ENCODE peak calls at places on chromosomes 11 and 22, in seven cellular contexts. One of them, this sample, is unnamed. For H3K9me3, the result is how much of the 10 kb centered on the place peaks cover.

GRCh38 chr11:78541537-78541936 is 33.1 kb downstream of the NARS2 start:
- DNase-seq in stomach: no peak
- DNase-seq in cardiac muscle cell: no peak
- DNase-seq in right lobe of liver: no peak
- DNase-seq in IMR-90: no peak
- DNase-seq in GM23248: no peak
- DNase-seq in Caco-2: no peak
- DNase-seq in this sample: no peak

GRCh38 chr11:103433380-103433779 is 324.2 kb downstream of the DYNC2H1 start:
- DNase-seq in stomach: no peak
- DNase-seq in cardiac muscle cell: no peak
- DNase-seq in right lobe of liver: no peak
- DNase-seq in IMR-90: peak
- DNase-seq in GM23248: peak
- DNase-seq in Caco-2: no peak
- DNase-seq in this sample: peak

GRCh38 chr11:81394324-81394723 is 1339.3 kb downstream of the FAM181B start:
- DNase-seq in stomach: no peak
- DNase-seq in cardiac muscle cell: no peak
- DNase-seq in right lobe of liver: no peak
- DNase-seq in IMR-90: no peak
- DNase-seq in GM23248: no peak
- DNase-seq in Caco-2: no peak
- DNase-seq in this sample: no peak

GRCh38 chr11:43458486-43458885 is 99.8 kb downstream of the TTC17 start:
- DNase-seq in stomach: no peak
- DNase-seq in cardiac muscle cell: no peak
- DNase-seq in right lobe of liver: no peak
- DNase-seq in IMR-90: no peak
- DNase-seq in GM23248: no peak
- DNase-seq in Caco-2: no peak
- DNase-seq in this sample: no peak

GRCh38 chr11:57379732-57380131 is 1.2 kb downstream of the PRG3 start:
- DNase-seq in stomach: no peak
- DNase-seq in cardiac muscle cell: peak
- DNase-seq in right lobe of liver: no peak
- DNase-seq in IMR-90: peak
- DNase-seq in GM23248: peak
- DNase-seq in Caco-2: peak
- DNase-seq in this sample: no peak

GRCh38 chr22:45743687-45744086 is 72.1 kb downstream of the ATXN10 start:
- DNase-seq in stomach: no peak
- DNase-seq in cardiac muscle cell: no peak
- DNase-seq in right lobe of liver: no peak
- DNase-seq in IMR-90: no peak
- DNase-seq in GM23248: peak
- DNase-seq in Caco-2: no peak
- DNase-seq in this sample: peak

GRCh38 chr11:57430946-57431345 is 4.0 kb upstream of the SLC43A3 start:
- DNase-seq in stomach: no peak
- DNase-seq in cardiac muscle cell: no peak
- DNase-seq in right lobe of liver: no peak
- DNase-seq in IMR-90: no peak
- DNase-seq in GM23248: no peak
- DNase-seq in Caco-2: no peak
- DNase-seq in this sample: no peak

GRCh38 chr11:61336171-61336935 is 3.3 kb downstream of the TKFC start:
- DNase-seq in stomach: peak
- DNase-seq in cardiac muscle cell: peak
- DNase-seq in right lobe of liver: peak
- DNase-seq in IMR-90: peak
- DNase-seq in GM23248: peak
- DNase-seq in Caco-2: peak
- DNase-seq in this sample: peak

GRCh38 chr22:46041642-46042041 is 64.7 kb upstream of the WNT7B start:
- DNase-seq in stomach: peak
- DNase-seq in cardiac muscle cell: no peak
- DNase-seq in right lobe of liver: peak
- DNase-seq in IMR-90: no peak
- DNase-seq in GM23248: no peak
- DNase-seq in Caco-2: no peak
- DNase-seq in this sample: no peak

GRCh38 chr11:86360775-86361395 is 13.8 kb upstream of the CCDC81 start:
- DNase-seq in stomach: no peak
- DNase-seq in cardiac muscle cell: peak
- DNase-seq in right lobe of liver: no peak
- DNase-seq in IMR-90: peak
- DNase-seq in GM23248: peak
- DNase-seq in Caco-2: peak
- DNase-seq in this sample: no peak

GRCh38 chr11:100080401-100080800 is 606.7 kb upstream of the ARHGAP42 start:
- DNase-seq in stomach: no peak
- DNase-seq in cardiac muscle cell: no peak
- DNase-seq in right lobe of liver: no peak
- DNase-seq in IMR-90: no peak
- DNase-seq in GM23248: no peak
- DNase-seq in Caco-2: no peak
- DNase-seq in this sample: no peak

GRCh38 chr11:34600339-34601084 is 20.4 kb upstream of the EHF start:
- DNase-seq in stomach: peak
- DNase-seq in cardiac muscle cell: peak
- DNase-seq in right lobe of liver: peak
- DNase-seq in IMR-90: peak
- DNase-seq in GM23248: no peak
- DNase-seq in Caco-2: peak
- DNase-seq in this sample: peak

GRCh38 chr22:50229370-50229769 is 15.5 kb downstream of the TUBGCP6 start:
- DNase-seq in stomach: no peak
- DNase-seq in cardiac muscle cell: no peak
- DNase-seq in right lobe of liver: no peak
- DNase-seq in IMR-90: no peak
- DNase-seq in GM23248: no peak
- DNase-seq in Caco-2: no peak
- DNase-seq in this sample: no peak

GRCh38 chr11:111878766-111879636 is at the start of the genes CFAP68 and FDXACB1:
- DNase-seq in stomach: peak
- DNase-seq in cardiac muscle cell: peak
- DNase-seq in right lobe of liver: peak
- DNase-seq in IMR-90: peak
- DNase-seq in GM23248: peak
- DNase-seq in Caco-2: peak
- DNase-seq in this sample: peak

GRCh38 chr22:24175160-24175808 is 6.0 kb upstream of the SUSD2 start:
- DNase-seq in stomach: peak
- DNase-seq in cardiac muscle cell: peak
- DNase-seq in right lobe of liver: peak
- DNase-seq in IMR-90: peak
- DNase-seq in GM23248: peak
- DNase-seq in Caco-2: peak
- DNase-seq in this sample: peak

GRCh38 chr22:17131686-17132085 is 10.5 kb upstream of the TMEM121B start:
- DNase-seq in stomach: no peak
- DNase-seq in cardiac muscle cell: peak
- DNase-seq in right lobe of liver: no peak
- DNase-seq in IMR-90: no peak
- DNase-seq in GM23248: no peak
- DNase-seq in Caco-2: no peak
- DNase-seq in this sample: no peak

GRCh38 chr11:23789938-23790371 is 706.9 kb upstream of the LUZP2 start:
- DNase-seq in stomach: peak
- DNase-seq in cardiac muscle cell: no peak
- DNase-seq in right lobe of liver: no peak
- DNase-seq in IMR-90: peak
- DNase-seq in GM23248: peak
- DNase-seq in Caco-2: peak
- DNase-seq in this sample: no peak

GRCh38 chr11:116035972-116036371 is 531.8 kb upstream of the CADM1 start:
- DNase-seq in stomach: no peak
- DNase-seq in cardiac muscle cell: no peak
- DNase-seq in right lobe of liver: no peak
- DNase-seq in IMR-90: no peak
- DNase-seq in GM23248: no peak
- DNase-seq in Caco-2: no peak
- DNase-seq in this sample: no peak

GRCh38 chr22:37808294-37808657 is 542 bp downstream of the GCAT start:
- DNase-seq in stomach: no peak
- DNase-seq in cardiac muscle cell: no peak
- DNase-seq in right lobe of liver: no peak
- DNase-seq in IMR-90: peak
- DNase-seq in GM23248: peak
- DNase-seq in Caco-2: no peak
- DNase-seq in this sample: no peak

GRCh38 chr11:86134580-86135318 is 65.9 kb upstream of the PICALM start:
- DNase-seq in stomach: no peak
- DNase-seq in cardiac muscle cell: no peak
- DNase-seq in right lobe of liver: no peak
- DNase-seq in IMR-90: no peak
- DNase-seq in GM23248: no peak
- DNase-seq in Caco-2: peak
- DNase-seq in this sample: no peak

GRCh38 chr11:11940551-11940950 is 67.9 kb downstream of the DKK3 start:
- DNase-seq in stomach: no peak
- DNase-seq in cardiac muscle cell: no peak
- DNase-seq in right lobe of liver: no peak
- DNase-seq in IMR-90: no peak
- DNase-seq in GM23248: no peak
- DNase-seq in Caco-2: no peak
- DNase-seq in this sample: no peak

GRCh38 chr22:43152001-43152354 is 619 bp downstream of the TSPO start:
- DNase-seq in stomach: no peak
- DNase-seq in cardiac muscle cell: no peak
- DNase-seq in right lobe of liver: no peak
- DNase-seq in IMR-90: no peak
- DNase-seq in GM23248: no peak
- DNase-seq in Caco-2: no peak
- DNase-seq in this sample: no peak

GRCh38 chr11:114108501-114109205 is 49.1 kb downstream of the ZBTB16 start:
- DNase-seq in stomach: no peak
- DNase-seq in cardiac muscle cell: no peak
- DNase-seq in right lobe of liver: no peak
- DNase-seq in IMR-90: no peak
- DNase-seq in GM23248: no peak
- DNase-seq in Caco-2: no peak
- DNase-seq in this sample: no peak
- H3K9me3 ChIP-seq in stomach: under half
- H3K9me3 ChIP-seq in cardiac muscle cell: under half
- H3K9me3 ChIP-seq in right lobe of liver: under half
- H3K9me3 ChIP-seq in IMR-90: under half
- H3K9me3 ChIP-seq in GM23248: under half
- H3K9me3 ChIP-seq in Caco-2: under half
- H3K9me3 ChIP-seq in this sample: under half

GRCh38 chr22:30424471-30425326 is 869 bp upstream of the MTFP1 start:
- DNase-seq in stomach: no peak
- DNase-seq in cardiac muscle cell: peak
- DNase-seq in right lobe of liver: no peak
- DNase-seq in IMR-90: peak
- DNase-seq in GM23248: peak
- DNase-seq in Caco-2: no peak
- DNase-seq in this sample: no peak

GRCh38 chr22:30423296-30423958 is 2.1 kb upstream of the MTFP1 start:
- DNase-seq in stomach: no peak
- DNase-seq in cardiac muscle cell: peak
- DNase-seq in right lobe of liver: peak
- DNase-seq in IMR-90: no peak
- DNase-seq in GM23248: peak
- DNase-seq in Caco-2: no peak
- DNase-seq in this sample: no peak

GRCh38 chr22:30425327-30425615 is 297 bp upstream of the MTFP1 start:
- DNase-seq in stomach: no peak
- DNase-seq in cardiac muscle cell: no peak
- DNase-seq in right lobe of liver: no peak
- DNase-seq in IMR-90: no peak
- DNase-seq in GM23248: no peak
- DNase-seq in Caco-2: no peak
- DNase-seq in this sample: no peak

GRCh38 chr22:30422481-30423295 is 2.9 kb upstream of the MTFP1 start:
- DNase-seq in stomach: peak
- DNase-seq in cardiac muscle cell: peak
- DNase-seq in right lobe of liver: peak
- DNase-seq in IMR-90: peak
- DNase-seq in GM23248: peak
- DNase-seq in Caco-2: peak
- DNase-seq in this sample: peak

DNA sequence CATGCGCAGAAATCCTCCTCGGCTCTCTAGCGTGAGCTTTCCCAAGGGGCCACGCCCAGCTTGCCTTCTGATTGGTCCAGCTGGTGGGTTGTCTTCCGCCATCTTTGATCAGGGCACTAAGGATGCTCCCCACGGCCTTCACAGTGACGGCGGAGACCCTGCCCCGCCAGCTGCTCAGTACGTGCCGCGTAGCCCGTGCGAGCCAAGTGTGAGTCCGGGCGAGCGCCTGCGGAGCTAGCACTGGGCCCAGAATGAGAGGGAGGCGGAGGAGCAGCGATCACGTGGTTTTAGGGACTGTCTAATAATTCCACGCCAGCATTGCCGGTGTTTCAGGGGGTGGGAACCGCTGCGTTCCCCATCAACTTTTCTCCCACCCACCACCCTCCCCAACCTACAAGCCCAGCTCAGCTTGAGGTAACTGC is 1.6 kb upstream of the MTFP1 start:
- DNase-seq in stomach: peak
- DNase-seq in cardiac muscle cell: peak
- DNase-seq in right lobe of liver: peak
- DNase-seq in IMR-90: peak
- DNase-seq in GM23248: peak
- DNase-seq in Caco-2: peak
- DNase-seq in this sample: peak
- H3K4me3 ChIP-seq in stomach: peak
- H3K4me3 ChIP-seq in cardiac muscle cell: peak
- H3K4me3 ChIP-seq in right lobe of liver: peak
- H3K4me3 ChIP-seq in IMR-90: peak
- H3K4me3 ChIP-seq in GM23248: peak
- H3K4me3 ChIP-seq in Caco-2: peak
- H3K4me3 ChIP-seq in this sample: peak

GRCh38 chr11:69149646-69150045 is 6.1 kb upstream of the SMIM38 start:
- DNase-seq in stomach: no peak
- DNase-seq in cardiac muscle cell: no peak
- DNase-seq in right lobe of liver: no peak
- DNase-seq in IMR-90: no peak
- DNase-seq in GM23248: no peak
- DNase-seq in Caco-2: no peak
- DNase-seq in this sample: peak
- H3K9me3 ChIP-seq in stomach: under half
- H3K9me3 ChIP-seq in cardiac muscle cell: under half
- H3K9me3 ChIP-seq in right lobe of liver: under half
- H3K9me3 ChIP-seq in IMR-90: under half
- H3K9me3 ChIP-seq in GM23248: under half
- H3K9me3 ChIP-seq in Caco-2: under half
- H3K9me3 ChIP-seq in this sample: under half

DNA sequence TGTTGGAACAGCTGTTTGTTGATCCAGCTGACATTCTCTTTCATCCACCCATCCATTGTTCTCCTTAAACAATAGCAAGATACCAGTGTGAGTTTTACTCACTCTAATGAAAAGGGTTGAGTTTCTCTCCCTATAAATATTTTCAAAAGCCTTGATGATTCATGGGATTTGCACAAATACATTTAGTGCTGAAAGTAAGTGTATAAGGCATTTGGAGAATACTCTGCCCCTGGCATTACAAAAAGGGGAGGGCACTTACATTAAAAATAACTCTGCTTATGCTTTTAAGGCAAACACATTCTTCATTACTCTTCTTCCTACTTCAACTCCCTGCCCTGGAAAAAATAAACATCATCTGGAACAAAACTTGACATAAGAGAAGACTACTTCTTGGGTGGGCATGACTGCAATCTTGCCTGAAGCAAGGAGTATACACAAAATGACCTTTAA is 634.9 kb downstream of the METTL15 start:
- DNase-seq in stomach: no peak
- DNase-seq in cardiac muscle cell: no peak
- DNase-seq in right lobe of liver: no peak
- DNase-seq in IMR-90: peak
- DNase-seq in GM23248: no peak
- DNase-seq in Caco-2: no peak
- DNase-seq in this sample: no peak
- H3K4me3 ChIP-seq in stomach: no peak
- H3K4me3 ChIP-seq in cardiac muscle cell: no peak
- H3K4me3 ChIP-seq in right lobe of liver: no peak
- H3K4me3 ChIP-seq in IMR-90: no peak
- H3K4me3 ChIP-seq in GM23248: no peak
- H3K4me3 ChIP-seq in Caco-2: no peak
- H3K4me3 ChIP-seq in this sample: no peak